ENCODE peak calls at places on chromosomes 7 and 10, in seven cellular contexts. Q is ascending aorta, T is endothelial cell of umbilical vein, G is activated B cell treated with CpG ODN at 0.5 μM for 24 hours, N is psoas muscle, Y is left ventricle myocardium inferior, A is fibroblast of mammary gland. R is an unnamed sample.

GRCh38 chr7:157412021-157412443 is 75.2 kb downstream of the DNAJB6 start:
- DNase-seq in Q (no peak), T (no peak), G (no peak), N (peak; percentile 23), Y (peak; percentile 1), A (peak; percentile 95), R (no peak)

GRCh38 chr10:71940752-71941151 is 23.4 kb upstream of the CHST3 start:
- DNase-seq in Q (no peak), T (no peak), G (no peak), N (no peak), Y (no peak), A (no peak), R (no peak)

GRCh38 chr7:25244193-25244592 is 15.9 kb upstream of the NPVF start:
- DNase-seq in Q (no peak), T (no peak), G (no peak), N (no peak), Y (no peak), A (no peak), R (no peak)

GRCh38 chr10:70053896-70054641 is 1.4 kb downstream of the MACROH2A2 start:
- DNase-seq in Q (no peak), T (no peak), G (no peak), N (peak; percentile 66), Y (peak; percentile 16), A (peak; percentile 6), R (no peak)

GRCh38 chr10:117399341-117400196 is 24.3 kb upstream of the PDZD8 start:
- DNase-seq in Q (no peak), T (no peak), G (no peak), N (no peak), Y (no peak), A (no peak), R (no peak)

GRCh38 chr7:136004083-136004482 is 26.9 kb upstream of the MTPN start:
- DNase-seq in Q (no peak), T (no peak), G (no peak), N (no peak), Y (no peak), A (no peak), R (no peak)

GRCh38 chr7:132930881-132931280 is 151.0 kb downstream of the CHCHD3 start:
- DNase-seq in Q (no peak), T (peak; percentile 32), G (no peak), N (no peak), Y (no peak), A (peak; percentile 20), R (no peak)

GRCh38 chr7:2654059-2654458 is 22.3 kb downstream of the TTYH3 start:
- DNase-seq in Q (no peak), T (no peak), G (no peak), N (no peak), Y (no peak), A (no peak), R (no peak)

GRCh38 chr10:102984086-102984485 is 66.0 kb downstream of the CNNM2 start:
- DNase-seq in Q (no peak), T (no peak), G (no peak), N (no peak), Y (no peak), A (no peak), R (no peak)

GRCh38 chr7:13829914-13830603 is 159.4 kb downstream of the ETV1 start:
- DNase-seq in Q (no peak), T (peak; percentile 47), G (no peak), N (no peak), Y (no peak), A (peak; percentile 70), R (no peak)

GRCh38 chr7:20200965-20201364 is 16.2 kb downstream of the MACC1 start:
- DNase-seq in Q (no peak), T (no peak), G (no peak), N (no peak), Y (no peak), A (no peak), R (no peak)

GRCh38 chr10:18653112-18653511 is 1.7 kb upstream of the NSUN6 start:
- DNase-seq in Q (no peak), T (no peak), G (no peak), N (no peak), Y (no peak), A (no peak), R (no peak)

GRCh38 chr10:48456361-48456804 is 148.5 kb downstream of the ARHGAP22 start:
- DNase-seq in Q (no peak), T (peak; percentile 69), G (peak; percentile 15), N (peak; percentile 69), Y (peak; percentile 66), A (no peak), R (peak; percentile 85)

GRCh38 chr10:1070939-1071338 is 14.8 kb downstream of the WDR37 start:
- DNase-seq in Q (no peak), T (no peak), G (no peak), N (no peak), Y (no peak), A (peak; percentile 20), R (no peak)

GRCh38 chr10:64115913-64116643 is 594.9 kb downstream of the REEP3 start:
- DNase-seq in Q (no peak), T (peak; percentile 3), G (no peak), N (no peak), Y (no peak), A (no peak), R (no peak)

GRCh38 chr7:70698219-70698832 is 433.6 kb upstream of the GALNT17 start:
- DNase-seq in Q (no peak), T (peak; percentile 35), G (no peak), N (no peak), Y (no peak), A (peak; percentile 76), R (no peak)

GRCh38 chr10:84097787-84098353 is 41.4 kb upstream of the GHITM start:
- DNase-seq in Q (no peak), T (peak; percentile 8), G (no peak), N (no peak), Y (no peak), A (peak; percentile 43), R (no peak)

GRCh38 chr7:121547341-121548092 is 151.4 kb upstream of the FAM3C start:
- DNase-seq in Q (no peak), T (peak; percentile 67), G (no peak), N (no peak), Y (no peak), A (peak; percentile 77), R (no peak)

GRCh38 chr10:102628451-102628911 is 15.8 kb upstream of the TRIM8 start:
- DNase-seq in Q (no peak), T (peak; percentile 30), G (no peak), N (peak; percentile 85), Y (peak; percentile 78), A (peak; percentile 28), R (no peak)

DNA sequence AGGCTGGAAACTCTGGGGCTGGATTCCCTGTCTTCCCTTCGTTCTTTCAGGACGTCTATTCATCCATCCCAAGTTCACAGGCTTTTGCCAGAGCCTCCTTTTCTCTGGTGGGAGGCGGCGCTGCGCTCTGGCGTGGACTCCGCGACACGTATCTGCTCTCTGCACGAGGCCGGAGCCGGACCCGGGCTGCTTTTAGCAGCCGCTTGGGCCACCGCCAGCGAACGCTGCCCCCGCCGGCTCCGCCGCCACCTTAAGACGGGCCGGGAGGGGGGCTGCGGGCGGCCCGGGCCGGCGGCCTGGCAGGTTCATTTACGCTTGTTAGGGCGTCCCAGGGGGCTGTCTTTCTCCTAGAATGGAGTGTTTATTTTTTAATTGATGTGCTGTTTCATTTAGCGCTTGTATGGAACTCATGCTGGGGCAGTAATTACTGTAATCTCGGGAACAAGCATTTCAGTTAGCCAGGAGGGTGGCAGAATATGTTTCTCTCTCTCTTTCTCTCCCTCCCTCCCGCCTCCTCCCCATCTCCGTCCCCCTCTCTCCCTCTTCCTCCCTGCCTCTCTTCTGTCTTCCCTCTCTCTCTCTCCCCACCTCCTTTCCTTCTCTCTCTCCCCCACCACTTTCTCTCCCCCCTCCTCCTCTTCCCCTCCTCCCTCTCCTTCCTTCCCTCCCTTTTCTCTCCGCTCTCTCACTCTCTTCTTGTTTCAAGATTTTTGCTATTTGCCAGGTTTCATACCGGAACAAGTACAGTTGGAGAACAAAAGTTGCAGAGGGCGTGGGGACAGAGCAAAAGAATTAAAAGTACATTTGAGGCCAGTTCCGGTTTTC is 1.3 kb upstream of the FZD8 start:
- DNase-seq in Q (peak; percentile 86), T (peak; percentile 79), G (peak; percentile 29), N (peak; percentile 84), Y (peak; percentile 81), A (peak; percentile 41), R (no peak)
- TF ChIP-seq CTCF in Q (no peak), T (no peak), G (no peak), N (peak; percentile 9), Y (peak; percentile 10), A (no peak), R (no peak)

DNA sequence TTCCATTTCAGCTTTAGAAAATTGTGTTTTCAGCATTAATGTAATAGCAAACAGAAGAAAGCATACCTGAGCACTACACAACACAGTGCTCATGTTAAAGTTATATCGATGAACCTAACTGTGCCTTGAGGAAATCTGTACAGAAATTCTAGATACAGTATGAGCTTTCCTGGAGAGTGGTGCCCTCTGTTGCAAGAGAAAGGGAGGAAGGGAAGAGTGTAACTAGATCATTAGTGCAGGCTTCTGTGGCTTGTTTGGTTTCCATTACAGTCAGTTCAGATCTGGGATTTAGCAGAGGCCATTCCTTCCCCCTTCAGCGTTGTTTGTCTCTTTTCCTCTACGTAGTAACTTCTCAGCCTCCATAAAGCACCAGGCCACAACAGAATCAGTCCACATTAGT is 139.7 kb downstream of the HTR7 start:
- DNase-seq in Q (no peak), T (no peak), G (no peak), N (no peak), Y (no peak), A (peak; percentile 19), R (no peak)
- TF ChIP-seq CTCF in Q (no peak), T (no peak), G (no peak), N (no peak), Y (peak; percentile 26), A (peak; percentile 21), R (no peak)

GRCh38 chr10:44960482-44961230 is 1.1 kb downstream of the RASSF4 start:
- DNase-seq in Q (no peak), T (no peak), G (no peak), N (no peak), Y (no peak), A (no peak), R (peak; percentile 32)

GRCh38 chr10:44958897-44959242 is 732 bp upstream of the RASSF4 start:
- DNase-seq in Q (no peak), T (no peak), G (no peak), N (peak; percentile 46), Y (no peak), A (no peak), R (no peak)

GRCh38 chr10:44958196-44958896 is 1.3 kb upstream of the RASSF4 start:
- DNase-seq in Q (peak; percentile 70), T (peak; percentile 47), G (no peak), N (no peak), Y (no peak), A (peak; percentile 64), R (peak; percentile 67)

GRCh38 chr10:44960098-44960480 is 487 bp downstream of the RASSF4 start:
- DNase-seq in Q (no peak), T (no peak), G (no peak), N (no peak), Y (no peak), A (no peak), R (no peak)

GRCh38 chr10:44959243-44960097 is at the start of gene RASSF4:
- DNase-seq in Q (peak; percentile 95), T (peak; percentile 90), G (peak; percentile 90), N (peak; percentile 97), Y (peak; percentile 95), A (peak; percentile 61), R (peak; percentile 86)
- TF ChIP-seq CTCF in Q (peak; percentile 15), T (no peak), G (no peak), N (no peak), Y (no peak), A (no peak), R (no peak)

DNA sequence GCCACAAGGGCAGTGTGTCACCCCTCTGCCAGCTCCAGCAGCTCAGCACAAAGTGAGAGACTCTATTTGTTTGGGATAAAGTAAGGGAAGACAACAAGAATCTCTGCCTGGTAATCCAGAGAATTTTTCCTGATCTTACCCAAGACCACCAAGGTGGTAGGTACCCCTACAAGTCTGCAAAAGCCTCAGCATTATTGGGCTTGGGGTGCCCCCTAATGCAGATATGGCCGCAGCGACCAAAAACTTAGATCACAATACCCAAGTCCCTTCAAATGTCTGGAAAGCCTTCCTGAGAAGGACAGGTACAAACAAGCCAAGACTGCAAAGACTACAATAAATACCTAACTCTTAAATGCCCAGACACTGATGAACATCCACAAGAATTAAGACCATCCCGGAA is 22.4 kb upstream of the CUL1 start:
- DNase-seq in Q (no peak), T (no peak), G (no peak), N (no peak), Y (no peak), A (no peak), R (no peak)
- TF ChIP-seq CTCF in Q (no peak), T (no peak), G (no peak), N (no peak), Y (no peak), A (no peak), R (no peak)